ENCODE peak calls at places on chromosomes 12 and 14, in seven cellular contexts. B, O, P, L, Z, M and F are unnamed samples.

GRCh38 chr14:74547331-74547927 is 53.9 kb downstream of the ISCA2 start:
- DNase-seq in M (no peak), L (no peak), O (no peak), B (no peak), Z (no peak), P (peak; percentile 53), F (peak; percentile 33)

GRCh38 chr12:54723653-54724256 is 75.6 kb upstream of the DCD start:
- DNase-seq in L (peak; percentile 11), Z (no peak), B (peak; percentile 29), M (peak; percentile 59), O (no peak), P (peak; percentile 46), F (peak; percentile 67)

GRCh38 chr14:76687611-76688372 is 73.5 kb upstream of the VASH1 start:
- DNase-seq in P (no peak), L (no peak), O (no peak), Z (no peak), M (peak; percentile 98), B (no peak), F (no peak)

GRCh38 chr14:77516111-77516510 is 17.5 kb upstream of the ISM2 start:
- DNase-seq in L (peak; percentile 16), O (no peak), P (no peak), Z (no peak), M (no peak), B (no peak), F (no peak)

GRCh38 chr14:82060219-82060618 is 526.6 kb upstream of the SEL1L start:
- DNase-seq in Z (peak; percentile 50), M (no peak), P (peak; percentile 47), O (no peak), L (no peak), B (no peak), F (peak; percentile 88)

GRCh38 chr14:56378474-56378873 is 201.1 kb upstream of the TMEM260 start:
- DNase-seq in B (peak; percentile 69), L (peak; percentile 82), O (no peak), Z (no peak), P (no peak), M (peak; percentile 18), F (no peak)

GRCh38 chr14:77002889-77003288 is 25.6 kb downstream of the IRF2BPL start:
- DNase-seq in P (no peak), M (no peak), L (no peak), Z (no peak), B (no peak), O (no peak), F (no peak)

GRCh38 chr12:14810953-14811483 is 3.0 kb downstream of the SMCO3 start:
- DNase-seq in Z (no peak), L (peak; percentile 33), M (peak; percentile 59), P (peak; percentile 47), B (peak; percentile 39), O (no peak), F (peak; percentile 46)

GRCh38 chr14:102655154-102655553 is 62.7 kb downstream of the RCOR1 start:
- DNase-seq in O (no peak), M (peak; percentile 91), L (peak; percentile 57), P (no peak), B (peak; percentile 37), Z (no peak), F (peak; percentile 72)

GRCh38 chr14:90483551-90483950 is 86.7 kb downstream of the CALM1 start:
- DNase-seq in Z (no peak), O (no peak), P (peak; percentile 40), M (no peak), B (no peak), L (no peak), F (no peak)

GRCh38 chr14:71586131-71586893 is 345.9 kb upstream of the RGS6 start:
- DNase-seq in Z (no peak), L (peak; percentile 59), O (peak; percentile 60), B (peak; percentile 40), M (peak; percentile 9), P (no peak), F (peak; percentile 25)

GRCh38 chr12:113347-113746 is 46.8 kb downstream of the IQSEC3 start:
- DNase-seq in Z (no peak), L (peak; percentile 12), B (no peak), P (no peak), M (peak; percentile 35), O (no peak), F (no peak)

GRCh38 chr14:90275455-90275814 is 19.1 kb downstream of the PSMC1 start:
- DNase-seq in Z (no peak), L (no peak), B (peak; percentile 20), M (peak; percentile 28), O (no peak), P (no peak), F (no peak)

GRCh38 chr12:78062781-78063180 is 232.1 kb downstream of the NAV3 start:
- DNase-seq in M (no peak), Z (no peak), P (no peak), B (peak; percentile 40), L (peak; percentile 83), O (no peak), F (no peak)

GRCh38 chr14:105866841-105867321 is 340.5 kb downstream of the TMEM121 start:
- DNase-seq in Z (no peak), B (no peak), O (no peak), L (no peak), P (no peak), M (no peak), F (no peak)

GRCh38 chr14:23360496-23360895 is 4.5 kb downstream of the EFS start:
- DNase-seq in P (peak; percentile 69), L (no peak), Z (no peak), M (no peak), B (no peak), O (no peak), F (peak; percentile 40)

GRCh38 chr14:65131176-65131765 is 29.0 kb upstream of the MAX start:
- DNase-seq in P (no peak), Z (no peak), O (no peak), M (peak; percentile 61), L (peak; percentile 84), B (peak; percentile 38), F (no peak)

GRCh38 chr12:105084251-105085250 is at the start of gene ALDH1L2:
- DNase-seq in M (peak; percentile 84), B (peak; percentile 82), L (peak; percentile 87), Z (peak; percentile 73), O (peak; percentile 68), P (peak; percentile 98), F (peak; percentile 94)

GRCh38 chr14:23147676-23148075 is 28.6 kb upstream of the CEBPE start:
- DNase-seq in M (no peak), B (peak; percentile 58), Z (no peak), O (no peak), L (peak; percentile 42), P (no peak), F (no peak)

GRCh38 chr14:77126074-77126325 is 15.6 kb downstream of the ZDHHC22 start:
- DNase-seq in Z (no peak), B (no peak), O (no peak), M (no peak), L (no peak), P (peak; percentile 22), F (no peak)

GRCh38 chr12:31298510-31298904 is 27.4 kb downstream of the SINHCAF start:
- DNase-seq in L (no peak), O (no peak), Z (no peak), P (no peak), M (no peak), B (no peak), F (no peak)

GRCh38 chr12:57755454-57756372 is 810 bp downstream of the MARCHF9 start:
- DNase-seq in M (peak; percentile 26), Z (no peak), B (no peak), L (no peak), O (no peak), P (no peak), F (no peak)

DNA sequence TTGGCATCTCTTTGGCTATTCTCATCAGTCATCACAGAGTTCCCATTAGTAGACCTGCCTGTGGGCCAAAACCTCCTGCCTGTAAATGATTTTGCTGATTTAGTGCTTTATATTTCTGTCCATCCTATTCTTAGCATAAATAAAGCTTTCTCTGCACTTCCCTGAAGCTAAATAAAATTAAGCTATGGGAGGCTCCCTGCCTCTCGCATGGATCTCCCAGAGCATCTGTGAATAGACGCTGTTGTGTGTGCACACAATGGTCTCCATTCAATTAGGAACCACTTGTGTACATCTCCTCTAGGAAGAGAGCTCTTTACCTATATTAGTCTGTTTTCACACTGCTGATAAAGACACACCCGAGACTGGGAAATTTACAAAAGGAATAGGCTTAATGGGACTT is 80.4 kb downstream of the PPFIBP1 start:
- DNase-seq in Z (no peak), P (no peak), O (no peak), L (no peak), B (no peak), M (no peak), F (no peak)
- H2AK5ac ChIP-seq in Z (no peak overlapping the region), P (no peak overlapping the region), O (no peak overlapping the region), L (no peak overlapping the region), B (no peak overlapping the region), M (no peak overlapping the region), F (no peak overlapping the region)

DNA sequence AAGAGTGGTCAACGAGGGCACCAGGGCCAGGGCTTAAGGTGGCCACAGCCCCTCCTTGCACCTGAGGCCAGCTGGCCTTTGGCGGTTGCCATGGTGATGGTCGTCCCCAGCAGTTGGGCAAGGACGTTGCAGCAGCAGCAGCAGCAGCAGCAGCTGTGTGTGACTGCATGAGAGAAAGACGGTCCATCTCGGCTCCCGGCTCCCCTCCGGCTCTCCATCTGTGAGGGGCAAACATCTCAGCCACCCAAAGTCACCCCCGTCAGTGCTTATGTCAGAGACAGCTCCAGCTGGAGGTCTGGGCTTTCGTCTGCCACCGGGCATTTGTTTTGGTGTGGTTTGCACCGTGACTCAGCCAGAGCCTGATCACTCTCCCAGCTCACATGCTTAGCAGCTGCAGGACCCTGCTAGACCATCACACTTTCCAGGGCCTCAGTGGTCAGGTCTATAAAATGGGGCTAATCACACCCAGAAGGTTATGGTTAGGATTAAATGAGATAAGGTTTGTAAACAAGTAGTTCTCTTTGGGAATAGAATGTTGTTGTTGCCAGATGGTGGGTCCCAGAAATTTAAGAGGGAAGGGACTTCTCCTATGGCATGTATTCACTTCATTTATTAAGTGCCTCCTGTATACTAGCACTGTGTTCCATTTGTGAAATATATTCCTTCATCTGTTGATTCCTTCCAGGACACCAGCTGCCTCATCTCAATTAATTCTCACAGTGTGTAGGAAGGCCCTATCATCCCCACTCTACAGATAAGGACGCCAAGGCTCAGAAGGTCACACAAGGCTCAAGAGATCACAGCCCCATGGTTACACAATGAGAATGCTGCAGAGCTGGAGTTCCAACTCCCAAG is 212.6 kb upstream of the LHX5 start:
- DNase-seq in B (no peak), Z (no peak), P (peak; percentile 66), L (peak; percentile 33), M (no peak), O (no peak), F (peak; percentile 11)
- H3K23ac ChIP-seq in B (no peak overlapping the region), Z (no peak overlapping the region), P (no peak overlapping the region), L (no peak overlapping the region), M (no peak overlapping the region), O (no peak overlapping the region), F (no peak overlapping the region)

DNA sequence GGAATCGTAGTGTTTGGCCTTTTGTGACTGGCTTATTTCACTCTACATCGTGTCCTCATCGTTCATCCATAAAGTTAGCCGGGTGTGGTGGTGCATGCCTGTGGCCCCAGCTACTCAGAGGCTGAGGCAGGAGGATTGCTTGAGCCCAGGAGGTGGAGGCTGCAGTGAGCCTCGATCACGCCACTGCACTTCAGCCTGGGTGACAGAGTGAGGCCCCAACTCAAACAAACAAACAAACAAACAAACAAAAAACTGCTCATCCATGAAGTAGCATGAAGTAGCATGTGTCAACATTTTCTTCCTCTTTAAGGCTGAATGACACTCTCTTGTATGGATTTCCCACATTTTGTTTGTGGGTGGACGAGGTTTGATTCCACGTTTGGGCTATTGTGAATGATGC is 44.0 kb upstream of the MEG3 start:
- DNase-seq in L (no peak), O (no peak), Z (no peak), B (no peak), M (no peak), P (no peak), F (no peak)
- H3K27me3 ChIP-seq in L (peaks cover 47% of the 10 kb centered on the region), O (no peaks in the 10 kb centered on the region), Z (no peaks in the 10 kb centered on the region), B (peaks cover 71% of the 10 kb centered on the region), M (no peaks in the 10 kb centered on the region), P (no peaks in the 10 kb centered on the region), F (no peaks in the 10 kb centered on the region)

GRCh38 chr14:69097974-69098373 is 54.9 kb downstream of the DCAF5 start:
- DNase-seq in M (no peak), Z (no peak), B (no peak), L (no peak), O (no peak), P (no peak), F (peak; percentile 50)
- H2AK5ac ChIP-seq in M (peak overlapping the region; percentile 29), Z (no peak overlapping the region), B (no peak overlapping the region), L (no peak overlapping the region), O (no peak overlapping the region), P (no peak overlapping the region), F (no peak overlapping the region)